ENCODE peak calls at places on chromosomes 2 and 18, in nine cellular contexts. One of them, this sample, is unnamed.

GRCh38 chr2:16784652-16785051 is 119.0 kb upstream of the CYRIA start:
- DNase-seq in GM13976: no peak
- DNase-seq in A549: no peak
- DNase-seq in cardiac fibroblast: no peak
- DNase-seq in psoas muscle: no peak
- DNase-seq in endodermal cell: no peak
- DNase-seq in progenitor cell of endocrine pancreas: no peak
- DNase-seq in chondrocyte: no peak
- DNase-seq in hepatocyte: no peak
- DNase-seq in this sample: no peak

GRCh38 chr2:177332041-177332991 is 60.3 kb upstream of the AGPS start:
- DNase-seq in endodermal cell: peak
- DNase-seq in progenitor cell of endocrine pancreas: peak
- DNase-seq in GM13976: peak
- DNase-seq in A549: peak
- DNase-seq in hepatocyte: peak
- DNase-seq in chondrocyte: no peak
- DNase-seq in cardiac fibroblast: peak
- DNase-seq in psoas muscle: peak
- DNase-seq in this sample: no peak

GRCh38 chr2:13335862-13336535 is 619.3 kb downstream of the TRIB2 start:
- DNase-seq in chondrocyte: no peak
- DNase-seq in progenitor cell of endocrine pancreas: no peak
- DNase-seq in endodermal cell: no peak
- DNase-seq in A549: no peak
- DNase-seq in GM13976: no peak
- DNase-seq in psoas muscle: no peak
- DNase-seq in cardiac fibroblast: no peak
- DNase-seq in hepatocyte: no peak
- DNase-seq in this sample: no peak

GRCh38 chr2:235070063-235070706 is 118.4 kb downstream of the SH3BP4 start:
- DNase-seq in A549: no peak
- DNase-seq in hepatocyte: no peak
- DNase-seq in endodermal cell: peak
- DNase-seq in psoas muscle: no peak
- DNase-seq in progenitor cell of endocrine pancreas: no peak
- DNase-seq in chondrocyte: no peak
- DNase-seq in cardiac fibroblast: no peak
- DNase-seq in GM13976: no peak
- DNase-seq in this sample: no peak

GRCh38 chr2:233772153-233772552 is 6.0 kb upstream of the MROH2A start:
- DNase-seq in A549: no peak
- DNase-seq in hepatocyte: no peak
- DNase-seq in chondrocyte: no peak
- DNase-seq in psoas muscle: no peak
- DNase-seq in GM13976: no peak
- DNase-seq in cardiac fibroblast: no peak
- DNase-seq in endodermal cell: no peak
- DNase-seq in progenitor cell of endocrine pancreas: no peak
- DNase-seq in this sample: no peak

GRCh38 chr2:201654611-201655384 is 11.5 kb upstream of the TMEM237 start:
- DNase-seq in hepatocyte: no peak
- DNase-seq in endodermal cell: no peak
- DNase-seq in progenitor cell of endocrine pancreas: no peak
- DNase-seq in chondrocyte: no peak
- DNase-seq in A549: no peak
- DNase-seq in psoas muscle: no peak
- DNase-seq in cardiac fibroblast: peak
- DNase-seq in GM13976: no peak
- DNase-seq in this sample: no peak

GRCh38 chr2:236672606-236673005 is 103.0 kb downstream of the ACKR3 start:
- DNase-seq in chondrocyte: no peak
- DNase-seq in cardiac fibroblast: no peak
- DNase-seq in hepatocyte: no peak
- DNase-seq in GM13976: no peak
- DNase-seq in A549: no peak
- DNase-seq in progenitor cell of endocrine pancreas: peak
- DNase-seq in psoas muscle: no peak
- DNase-seq in endodermal cell: no peak
- DNase-seq in this sample: no peak

GRCh38 chr18:62326646-62327348 is 1.7 kb downstream of the TNFRSF11A start:
- DNase-seq in hepatocyte: no peak
- DNase-seq in psoas muscle: no peak
- DNase-seq in A549: no peak
- DNase-seq in endodermal cell: peak
- DNase-seq in chondrocyte: no peak
- DNase-seq in progenitor cell of endocrine pancreas: no peak
- DNase-seq in cardiac fibroblast: no peak
- DNase-seq in GM13976: no peak
- DNase-seq in this sample: no peak

GRCh38 chr18:72460210-72460680 is 83.9 kb downstream of the CBLN2 start:
- DNase-seq in GM13976: no peak
- DNase-seq in endodermal cell: no peak
- DNase-seq in chondrocyte: no peak
- DNase-seq in A549: no peak
- DNase-seq in cardiac fibroblast: no peak
- DNase-seq in psoas muscle: no peak
- DNase-seq in hepatocyte: no peak
- DNase-seq in progenitor cell of endocrine pancreas: no peak
- DNase-seq in this sample: no peak

GRCh38 chr2:101296314-101296809 is 12.1 kb downstream of the RNF149 start:
- DNase-seq in progenitor cell of endocrine pancreas: no peak
- DNase-seq in cardiac fibroblast: no peak
- DNase-seq in endodermal cell: no peak
- DNase-seq in psoas muscle: no peak
- DNase-seq in A549: no peak
- DNase-seq in chondrocyte: no peak
- DNase-seq in GM13976: no peak
- DNase-seq in hepatocyte: no peak
- DNase-seq in this sample: no peak

GRCh38 chr18:77654302-77654701 is 404.7 kb downstream of the GALR1 start:
- DNase-seq in chondrocyte: no peak
- DNase-seq in progenitor cell of endocrine pancreas: no peak
- DNase-seq in GM13976: no peak
- DNase-seq in A549: no peak
- DNase-seq in endodermal cell: no peak
- DNase-seq in hepatocyte: no peak
- DNase-seq in psoas muscle: no peak
- DNase-seq in cardiac fibroblast: no peak
- DNase-seq in this sample: no peak

GRCh38 chr2:174787485-174788205 is 23.4 kb upstream of the CHRNA1 start:
- DNase-seq in hepatocyte: peak
- DNase-seq in psoas muscle: no peak
- DNase-seq in GM13976: no peak
- DNase-seq in chondrocyte: no peak
- DNase-seq in progenitor cell of endocrine pancreas: no peak
- DNase-seq in A549: no peak
- DNase-seq in endodermal cell: peak
- DNase-seq in cardiac fibroblast: peak
- DNase-seq in this sample: no peak

GRCh38 chr18:68438536-68438935 is 276.4 kb downstream of the TMX3 start:
- DNase-seq in A549: no peak
- DNase-seq in GM13976: no peak
- DNase-seq in endodermal cell: no peak
- DNase-seq in hepatocyte: no peak
- DNase-seq in psoas muscle: no peak
- DNase-seq in cardiac fibroblast: no peak
- DNase-seq in chondrocyte: no peak
- DNase-seq in progenitor cell of endocrine pancreas: no peak
- DNase-seq in this sample: no peak

GRCh38 chr18:11963991-11964484 is 17.3 kb upstream of the IMPA2 start:
- DNase-seq in A549: no peak
- DNase-seq in psoas muscle: no peak
- DNase-seq in hepatocyte: no peak
- DNase-seq in progenitor cell of endocrine pancreas: no peak
- DNase-seq in cardiac fibroblast: peak
- DNase-seq in chondrocyte: no peak
- DNase-seq in GM13976: no peak
- DNase-seq in endodermal cell: peak
- DNase-seq in this sample: no peak
- TF ChIP-seq CTCF in A549: no peak
- TF ChIP-seq CTCF in psoas muscle: no peak
- TF ChIP-seq CTCF in hepatocyte: peak
- TF ChIP-seq CTCF in progenitor cell of endocrine pancreas: no peak
- TF ChIP-seq CTCF in cardiac fibroblast: peak
- TF ChIP-seq CTCF in chondrocyte: peak
- TF ChIP-seq CTCF in GM13976: no peak
- TF ChIP-seq CTCF in endodermal cell: no peak
- TF ChIP-seq CTCF in this sample: no peak

GRCh38 chr2:42452545-42452944 is 41.2 kb downstream of the KCNG3 start:
- DNase-seq in cardiac fibroblast: no peak
- DNase-seq in psoas muscle: no peak
- DNase-seq in hepatocyte: no peak
- DNase-seq in progenitor cell of endocrine pancreas: no peak
- DNase-seq in endodermal cell: no peak
- DNase-seq in GM13976: no peak
- DNase-seq in chondrocyte: no peak
- DNase-seq in A549: no peak
- DNase-seq in this sample: no peak
- TF ChIP-seq CTCF in cardiac fibroblast: no peak
- TF ChIP-seq CTCF in psoas muscle: no peak
- TF ChIP-seq CTCF in hepatocyte: no peak
- TF ChIP-seq CTCF in progenitor cell of endocrine pancreas: no peak
- TF ChIP-seq CTCF in endodermal cell: no peak
- TF ChIP-seq CTCF in GM13976: no peak
- TF ChIP-seq CTCF in chondrocyte: no peak
- TF ChIP-seq CTCF in A549: no peak
- TF ChIP-seq CTCF in this sample: no peak

GRCh38 chr18:60092073-60092472 is 192.3 kb downstream of the PMAIP1 start:
- DNase-seq in progenitor cell of endocrine pancreas: no peak
- DNase-seq in A549: no peak
- DNase-seq in cardiac fibroblast: no peak
- DNase-seq in hepatocyte: no peak
- DNase-seq in chondrocyte: no peak
- DNase-seq in endodermal cell: no peak
- DNase-seq in GM13976: no peak
- DNase-seq in psoas muscle: no peak
- DNase-seq in this sample: no peak

DNA sequence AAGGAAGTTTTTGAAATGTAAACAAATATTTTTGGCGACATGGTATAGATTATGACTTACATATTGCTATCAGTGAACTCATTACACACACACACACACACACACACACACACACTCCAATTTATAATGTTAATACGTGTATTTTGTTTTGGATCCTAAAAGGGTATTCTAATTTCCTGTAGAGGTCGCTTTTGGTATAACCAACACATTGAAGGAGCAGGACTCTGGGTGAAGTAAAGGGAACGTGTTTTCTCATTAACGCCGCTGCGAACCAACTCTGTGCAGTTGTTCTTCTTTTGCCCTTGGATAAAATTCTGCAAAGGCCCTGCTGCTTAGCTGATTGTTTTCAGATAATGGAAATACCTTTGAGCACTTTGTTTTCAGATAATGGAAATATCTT is 190.4 kb downstream of the PMAIP1 start:
- DNase-seq in progenitor cell of endocrine pancreas: no peak
- DNase-seq in A549: no peak
- DNase-seq in endodermal cell: no peak
- DNase-seq in cardiac fibroblast: peak
- DNase-seq in GM13976: peak
- DNase-seq in hepatocyte: peak
- DNase-seq in psoas muscle: no peak
- DNase-seq in chondrocyte: no peak
- DNase-seq in this sample: no peak
- TF ChIP-seq CTCF in progenitor cell of endocrine pancreas: peak
- TF ChIP-seq CTCF in A549: no peak
- TF ChIP-seq CTCF in endodermal cell: peak
- TF ChIP-seq CTCF in cardiac fibroblast: no peak
- TF ChIP-seq CTCF in GM13976: peak
- TF ChIP-seq CTCF in hepatocyte: peak
- TF ChIP-seq CTCF in psoas muscle: no peak
- TF ChIP-seq CTCF in chondrocyte: peak
- TF ChIP-seq CTCF in this sample: no peak

GRCh38 chr2:216661051-216661450 is 27.8 kb downstream of the IGFBP2 start:
- DNase-seq in chondrocyte: no peak
- DNase-seq in psoas muscle: no peak
- DNase-seq in GM13976: no peak
- DNase-seq in A549: no peak
- DNase-seq in hepatocyte: no peak
- DNase-seq in cardiac fibroblast: no peak
- DNase-seq in endodermal cell: no peak
- DNase-seq in progenitor cell of endocrine pancreas: no peak
- DNase-seq in this sample: no peak

GRCh38 chr2:216663846-216664245 is 30.6 kb downstream of the IGFBP2 start:
- DNase-seq in progenitor cell of endocrine pancreas: no peak
- DNase-seq in A549: no peak
- DNase-seq in cardiac fibroblast: no peak
- DNase-seq in psoas muscle: no peak
- DNase-seq in hepatocyte: no peak
- DNase-seq in endodermal cell: no peak
- DNase-seq in chondrocyte: no peak
- DNase-seq in GM13976: no peak
- DNase-seq in this sample: no peak

GRCh38 chr2:216660496-216660895 is 27.3 kb downstream of the IGFBP2 start:
- DNase-seq in psoas muscle: no peak
- DNase-seq in A549: no peak
- DNase-seq in chondrocyte: no peak
- DNase-seq in progenitor cell of endocrine pancreas: no peak
- DNase-seq in GM13976: no peak
- DNase-seq in hepatocyte: no peak
- DNase-seq in endodermal cell: no peak
- DNase-seq in cardiac fibroblast: no peak
- DNase-seq in this sample: no peak

GRCh38 chr2:216663106-216663505 is 29.9 kb downstream of the IGFBP2 start:
- DNase-seq in A549: no peak
- DNase-seq in cardiac fibroblast: no peak
- DNase-seq in progenitor cell of endocrine pancreas: no peak
- DNase-seq in hepatocyte: no peak
- DNase-seq in GM13976: no peak
- DNase-seq in psoas muscle: no peak
- DNase-seq in endodermal cell: no peak
- DNase-seq in chondrocyte: no peak
- DNase-seq in this sample: no peak

DNA sequence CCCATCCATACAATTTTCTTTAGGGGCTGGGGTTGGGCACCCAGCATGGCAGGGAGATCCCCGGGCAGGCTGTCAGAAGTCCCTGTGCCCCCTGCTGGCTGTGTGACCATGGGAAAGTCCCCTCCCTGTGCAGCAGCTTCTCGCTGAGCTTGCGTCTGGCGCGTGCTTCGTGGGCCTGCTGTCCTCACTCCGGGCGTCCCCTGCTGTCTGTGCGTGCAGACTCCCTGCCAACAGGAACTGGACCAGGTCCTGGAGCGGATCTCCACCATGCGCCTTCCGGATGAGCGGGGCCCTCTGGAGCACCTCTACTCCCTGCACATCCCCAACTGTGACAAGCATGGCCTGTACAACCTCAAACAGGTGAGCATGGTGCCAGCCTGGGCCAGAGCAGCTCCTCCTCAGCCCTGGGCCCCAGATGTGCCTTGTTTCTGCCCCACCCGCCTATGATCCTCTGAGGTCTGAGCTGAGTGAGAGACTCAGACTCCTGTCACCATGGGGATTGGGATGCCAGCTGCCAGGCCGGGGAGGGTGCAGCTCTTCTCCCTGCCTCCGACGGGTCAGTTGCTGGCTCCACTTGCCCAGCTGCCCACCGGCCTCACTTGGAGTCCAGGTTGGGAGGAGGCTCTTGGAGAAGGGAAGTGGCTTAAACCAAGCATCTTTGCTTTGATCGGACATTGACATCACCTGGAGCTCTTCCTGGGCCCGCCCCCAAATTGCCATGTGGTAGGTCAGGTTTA is 28.6 kb downstream of the IGFBP2 start:
- DNase-seq in cardiac fibroblast: no peak
- DNase-seq in GM13976: peak
- DNase-seq in endodermal cell: no peak
- DNase-seq in progenitor cell of endocrine pancreas: no peak
- DNase-seq in psoas muscle: no peak
- DNase-seq in hepatocyte: no peak
- DNase-seq in chondrocyte: no peak
- DNase-seq in A549: no peak
- DNase-seq in this sample: no peak
- TF ChIP-seq CTCF in cardiac fibroblast: peak
- TF ChIP-seq CTCF in GM13976: no peak
- TF ChIP-seq CTCF in endodermal cell: no peak
- TF ChIP-seq CTCF in progenitor cell of endocrine pancreas: no peak
- TF ChIP-seq CTCF in psoas muscle: no peak
- TF ChIP-seq CTCF in hepatocyte: no peak
- TF ChIP-seq CTCF in chondrocyte: peak
- TF ChIP-seq CTCF in A549: no peak
- TF ChIP-seq CTCF in this sample: no peak

This sample was measured in natural killer cell.